ENCODE peak calls at places on chromosomes 3 and 15, in five cellular contexts. W is WERI-Rb-1, F is adrenal gland, G is HL-60, E is A549. I is an unnamed sample.

GRCh38 chr3:113186566-113186965 is 24.8 kb upstream of the BOC start:
- DNase-seq in W (no peak), F (no peak), G (no peak), E (no peak), I (no peak)

GRCh38 chr3:9448643-9449042 is 51.2 kb downstream of the SETD5 start:
- DNase-seq in W (no peak), F (no peak), G (no peak), E (peak; percentile 10), I (no peak)

GRCh38 chr15:66515901-66516322 is 10.8 kb downstream of the ZWILCH start:
- DNase-seq in W (no peak), F (no peak), G (no peak), E (no peak), I (no peak)

GRCh38 chr3:196197524-196197923 is 13.7 kb downstream of the ZDHHC19 start:
- DNase-seq in W (no peak), F (no peak), G (no peak), E (no peak), I (no peak)

GRCh38 chr3:192915306-192915705 is 2.4 kb downstream of the MB21D2 start:
- DNase-seq in W (peak; percentile 45), F (no peak), G (no peak), E (no peak), I (no peak)

GRCh38 chr3:9906480-9906879 is 3.8 kb downstream of the IL17RE start:
- DNase-seq in W (no peak), F (no peak), G (no peak), E (no peak), I (no peak)

GRCh38 chr3:112653209-112653871 is 12.4 kb upstream of the CCDC80 start:
- DNase-seq in W (no peak), F (no peak), G (no peak), E (peak; percentile 92), I (no peak)

GRCh38 chr15:73922186-73923151 is 3.8 kb upstream of the LOXL1 start:
- DNase-seq in W (peak; percentile 77), F (peak; percentile 24), G (no peak), E (no peak), I (no peak)

GRCh38 chr3:171837698-171838097 is 5.5 kb upstream of the TMEM212 start:
- DNase-seq in W (no peak), F (no peak), G (no peak), E (no peak), I (no peak)

GRCh38 chr3:171836836-171837235 is 6.3 kb upstream of the TMEM212 start:
- DNase-seq in W (no peak), F (no peak), G (no peak), E (no peak), I (no peak)

GRCh38 chr3:171839270-171839669 is 3.9 kb upstream of the TMEM212 start:
- DNase-seq in W (no peak), F (no peak), G (no peak), E (no peak), I (no peak)

GRCh38 chr3:171840484-171840830 is 2.7 kb upstream of the TMEM212 start:
- DNase-seq in W (no peak), F (no peak), G (no peak), E (no peak), I (no peak)

GRCh38 chr3:171838218-171838720 is 4.9 kb upstream of the TMEM212 start:
- DNase-seq in W (no peak), F (peak; percentile 79), G (no peak), E (no peak), I (no peak)
- TF ChIP-seq CTCF in W (no peak), F (peak; percentile 44), G (no peak), E (no peak), I (no peak)

DNA sequence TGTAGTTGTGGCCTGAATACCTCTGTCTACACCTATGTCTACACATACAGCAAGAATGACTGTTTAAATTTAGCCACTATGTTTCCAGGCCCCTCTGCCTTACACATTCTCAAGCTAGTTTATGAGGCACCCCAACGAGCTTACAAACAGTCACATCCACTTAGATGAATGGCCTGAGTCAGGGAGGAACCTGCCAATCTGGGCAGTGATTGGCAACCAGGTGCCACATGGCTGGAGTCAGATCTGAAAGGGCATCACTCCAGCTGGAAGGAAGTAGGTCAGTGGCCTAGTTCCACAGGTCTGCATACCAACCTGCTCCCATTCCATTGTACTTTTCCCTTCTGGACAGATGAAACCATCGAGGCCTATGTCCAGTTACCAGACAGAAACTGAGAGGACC is 136.3 kb downstream of the FOXP1 start:
- DNase-seq in W (no peak), F (no peak), G (no peak), E (no peak), I (no peak)
- H3K4me3 ChIP-seq in W (no peak overlapping the region), F (no peak overlapping the region), G (no peak overlapping the region), E (no peak overlapping the region), I (no peak overlapping the region)

DNA sequence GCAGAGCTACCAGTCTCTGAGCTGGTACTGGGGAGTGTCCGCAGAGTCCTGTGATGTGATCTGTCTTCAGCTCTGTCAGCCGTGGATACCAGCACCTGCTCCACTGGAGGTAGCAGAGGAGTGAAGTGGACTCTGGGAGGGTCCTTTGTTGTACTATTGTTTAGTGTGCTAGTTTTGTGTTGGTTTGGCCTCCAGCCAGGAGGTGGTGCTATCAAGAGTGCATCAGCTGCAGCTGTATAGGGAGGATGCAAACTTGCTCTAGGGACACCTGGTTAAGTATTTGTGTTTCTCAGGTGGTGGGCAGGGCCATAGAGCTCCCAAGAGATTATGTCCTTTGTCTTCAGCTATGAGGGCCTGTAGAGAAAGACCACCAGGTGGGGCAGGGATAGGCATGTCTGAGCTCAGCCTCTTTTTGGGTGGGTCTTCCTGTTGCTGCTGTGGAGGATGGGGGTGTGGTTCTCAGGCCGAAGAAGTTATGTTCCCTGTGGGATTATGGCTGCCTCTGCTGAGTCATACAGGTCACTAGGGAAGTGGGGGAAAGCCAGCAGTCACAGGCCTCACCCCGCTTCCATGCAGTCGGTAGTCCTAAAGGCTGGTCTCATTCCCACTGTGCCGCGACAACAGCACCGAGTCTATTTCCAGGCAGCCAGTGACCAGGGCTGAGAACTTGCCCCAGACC is 443.2 kb upstream of the TBL1XR1 start:
- DNase-seq in W (no peak), F (no peak), G (no peak), E (no peak), I (no peak)
- TF ChIP-seq CTCF in W (no peak), F (no peak), G (no peak), E (no peak), I (peak; percentile 11)

GRCh38 chr15:25060996-25061620 is 106.3 kb downstream of the SNRPN start:
- DNase-seq in W (no peak), F (no peak), G (no peak), E (no peak), I (no peak)
- H3K4me3 ChIP-seq in W (no peak overlapping the region), F (no peak overlapping the region), G (no peak overlapping the region), E (no peak overlapping the region), I (no peak overlapping the region)

GRCh38 chr3:12471228-12471627 is 13.1 kb upstream of the TSEN2 start:
- DNase-seq in W (no peak), F (no peak), G (no peak), E (peak; percentile 69), I (no peak)
- TF ChIP-seq CTCF in W (no peak), F (no peak), G (no peak), E (peak; percentile 32), I (peak; percentile 6)

DNA sequence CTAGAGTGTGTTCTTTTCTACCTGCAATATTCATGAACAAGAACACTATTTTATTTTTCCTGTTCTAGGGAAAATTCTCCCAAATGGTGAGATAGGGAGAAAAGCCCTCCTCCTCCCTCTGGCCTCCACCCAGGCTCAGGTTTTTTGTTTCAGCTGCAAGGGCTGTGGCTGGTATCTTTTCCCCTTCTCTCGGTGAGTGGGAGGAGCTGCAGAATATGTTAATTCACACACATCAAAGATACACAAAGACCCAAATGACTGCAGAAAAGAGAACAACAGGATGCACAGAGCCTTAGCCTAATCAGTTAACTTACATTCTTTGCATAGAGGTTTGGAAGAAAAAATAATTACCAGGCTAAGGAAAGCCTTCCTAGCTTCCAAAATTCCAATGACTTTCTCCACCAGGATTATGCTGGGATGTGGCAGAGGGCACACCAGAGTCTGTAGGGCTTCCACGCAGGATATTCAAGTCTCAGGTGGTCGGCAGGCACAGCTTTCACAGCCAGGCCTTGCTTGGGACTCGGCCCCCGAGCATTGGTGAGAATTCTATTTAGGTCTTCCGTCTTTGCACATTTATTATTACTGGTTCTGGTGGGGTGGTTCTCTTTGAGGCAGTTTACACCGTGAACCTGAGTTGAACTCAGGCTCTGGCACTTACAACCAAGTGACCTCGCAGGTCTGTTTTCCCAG is 64.9 kb downstream of the ABHD5 start:
- DNase-seq in W (no peak), F (no peak), G (no peak), E (no peak), I (no peak)
- H3K4me3 ChIP-seq in W (no peak overlapping the region), F (no peak overlapping the region), G (no peak overlapping the region), E (no peak overlapping the region), I (no peak overlapping the region)

GRCh38 chr15:88489321-88489720 is 21.8 kb downstream of the MRPS11 start:
- DNase-seq in W (no peak), F (no peak), G (no peak), E (no peak), I (no peak)

GRCh38 chr15:88490036-88490435 is 22.5 kb downstream of the MRPS11 start:
- DNase-seq in W (no peak), F (no peak), G (no peak), E (no peak), I (no peak)

GRCh38 chr15:88484781-88485246 is 17.3 kb downstream of the MRPS11 start:
- DNase-seq in W (peak; percentile 98), F (no peak), G (no peak), E (no peak), I (no peak)

GRCh38 chr15:88487796-88488523 is 20.5 kb downstream of the MRPS11 start:
- DNase-seq in W (no peak), F (no peak), G (no peak), E (no peak), I (no peak)

DNA sequence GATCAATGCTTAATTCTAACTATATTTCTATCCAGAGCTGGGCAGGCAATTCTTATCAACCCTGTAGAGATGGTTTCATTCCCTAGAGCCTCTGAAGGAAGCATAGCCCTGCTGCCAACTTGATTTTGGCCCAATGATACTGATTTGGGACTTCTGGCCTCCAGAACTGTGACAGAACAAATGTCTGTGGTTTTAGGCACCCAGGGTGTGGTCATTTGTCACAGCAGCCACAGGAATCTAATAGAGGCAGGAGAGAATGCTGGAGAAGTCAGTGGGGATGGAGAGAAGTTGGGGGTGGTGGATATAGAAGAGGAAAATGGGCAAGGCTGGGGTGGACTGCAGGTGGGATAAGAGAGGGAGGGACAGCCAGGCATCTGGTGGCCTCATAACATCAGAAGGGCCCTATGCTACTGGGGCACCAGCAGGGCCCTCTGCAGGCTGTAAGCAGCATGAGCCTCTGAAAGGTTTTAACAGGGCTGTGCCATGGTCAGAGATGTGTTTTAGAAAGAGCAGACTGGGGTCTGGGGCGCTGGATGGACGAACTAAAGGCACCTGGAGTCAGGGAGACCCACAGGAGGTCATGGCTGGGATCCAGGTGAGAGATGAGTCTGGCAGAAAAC is 19.8 kb downstream of the MRPS11 start:
- DNase-seq in W (peak; percentile 46), F (no peak), G (no peak), E (no peak), I (no peak)
- TF ChIP-seq CTCF in W (peak; percentile 61), F (no peak), G (no peak), E (no peak), I (no peak)

GRCh38 chr15:100602822-100603393 is 519 bp downstream of the ASB7 start:
- DNase-seq in W (no peak), F (peak; percentile 73), G (no peak), E (peak; percentile 46), I (no peak)
- H3K4me3 ChIP-seq in W (peak overlapping the region; percentile 73), F (peak overlapping the region; percentile 69), G (peak overlapping the region; percentile 100), E (peak overlapping the region; percentile 87), I (peak overlapping the region; percentile 81)

DNA sequence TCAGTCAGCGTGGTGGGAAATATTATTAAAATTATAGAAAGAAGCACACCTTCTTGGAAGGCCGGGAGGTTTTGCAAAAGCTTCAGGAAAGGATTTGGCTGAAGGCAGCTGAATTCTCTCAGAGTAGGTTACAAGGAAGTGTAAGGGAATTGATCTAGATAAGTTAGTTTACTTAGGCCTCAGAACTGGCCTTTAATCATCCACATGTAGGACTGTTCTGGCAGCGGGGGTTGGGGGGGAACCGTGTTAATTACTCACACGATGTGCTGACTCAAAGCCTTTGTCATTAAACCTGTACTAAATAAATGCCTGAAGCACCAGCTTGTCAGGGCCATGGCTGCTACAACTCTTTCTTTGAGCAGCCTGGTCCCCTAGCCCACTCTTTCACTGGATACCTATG is 12.8 kb downstream of the ASB14 start:
- DNase-seq in W (no peak), F (no peak), G (no peak), E (no peak), I (no peak)
- TF ChIP-seq CTCF in W (no peak), F (no peak), G (no peak), E (no peak), I (no peak)